ENCODE peak calls at places on chromosomes 1 and 21, in five cellular contexts. C is H1, T is IMR-90, S is neuronal stem cell, I is H9. X is an unnamed sample.

GRCh38 chr1:77539510-77540142 is 142.8 kb downstream of the ZZZ3 start:
- DNase-seq in C (no peak), T (peak), S (no peak), I (no peak), X (peak)

GRCh38 chr21:31576428-31576827 is 83.1 kb upstream of the SOD1 start:
- DNase-seq in C (no peak), T (no peak), S (no peak), I (no peak), X (no peak)

GRCh38 chr21:45167796-45168222 is 93.4 kb downstream of the ADARB1 start:
- DNase-seq in C (no peak), T (peak), S (no peak), I (no peak), X (no peak)

GRCh38 chr1:75720325-75720724 is 4.2 kb upstream of the ACADM start:
- DNase-seq in C (no peak), T (no peak), S (no peak), I (no peak), X (no peak)

GRCh38 chr1:2557146-2558029 is 1.2 kb downstream of the TNFRSF14 start:
- DNase-seq in C (no peak), T (no peak), S (no peak), I (no peak), X (no peak)

GRCh38 chr1:89989791-89990190 is 5.1 kb upstream of the ZNF326 start:
- DNase-seq in C (no peak), T (no peak), S (no peak), I (no peak), X (no peak)

GRCh38 chr1:38608202-38608864 is 251.2 kb downstream of the RRAGC start:
- DNase-seq in C (peak), T (peak), S (peak), I (peak), X (peak)

GRCh38 chr21:29287383-29287782 is 11.3 kb upstream of the BACH1 start:
- DNase-seq in C (no peak), T (peak), S (no peak), I (no peak), X (peak)

GRCh38 chr1:109532365-109533136 is 7.1 kb upstream of the GPR61 start:
- DNase-seq in C (no peak), T (peak), S (peak), I (peak), X (peak)

GRCh38 chr1:177343445-177343844 is 172.7 kb downstream of the BRINP2 start:
- DNase-seq in C (no peak), T (no peak), S (no peak), I (no peak), X (peak)

GRCh38 chr21:17554619-17555472 is 42.0 kb downstream of the CXADR start:
- DNase-seq in C (no peak), T (peak), S (peak), I (no peak), X (no peak)

GRCh38 chr1:206808615-206809014 is 36.3 kb upstream of the IL10 start:
- DNase-seq in C (no peak), T (peak), S (no peak), I (peak), X (peak)

GRCh38 chr1:74528123-74528522 is 15.7 kb upstream of the LRRC53 start:
- DNase-seq in C (no peak), T (no peak), S (no peak), I (no peak), X (no peak)

GRCh38 chr1:227489572-227489971 is 73.8 kb upstream of the ZNF678 start:
- DNase-seq in C (no peak), T (no peak), S (no peak), I (no peak), X (no peak)

GRCh38 chr1:215426101-215426500 is 141.0 kb upstream of the KCTD3 start:
- DNase-seq in C (no peak), T (no peak), S (no peak), I (no peak), X (no peak)

GRCh38 chr1:25017436-25018109 is 87.5 kb upstream of the RUNX3 start:
- DNase-seq in C (no peak), T (peak), S (no peak), I (peak), X (peak)

GRCh38 chr1:59672851-59673574 is 141.7 kb upstream of the HOOK1 start:
- DNase-seq in C (no peak), T (peak), S (no peak), I (peak), X (peak)

GRCh38 chr1:182260516-182260915 is 131.1 kb downstream of the GLUL start:
- DNase-seq in C (no peak), T (no peak), S (no peak), I (no peak), X (no peak)

GRCh38 chr1:210681158-210681557 is 352.5 kb downstream of the HHAT start:
- DNase-seq in C (no peak), T (peak), S (no peak), I (no peak), X (no peak)

GRCh38 chr1:169151338-169151837 is 44.9 kb downstream of the ATP1B1 start:
- DNase-seq in C (no peak), T (no peak), S (no peak), I (no peak), X (no peak)

GRCh38 chr1:9338354-9339250 is 45.9 kb downstream of the SPSB1 start:
- DNase-seq in C (no peak), T (no peak), S (no peak), I (no peak), X (no peak)

GRCh38 chr1:30952098-30952497 is 43.5 kb upstream of the SDC3 start:
- DNase-seq in C (no peak), T (no peak), S (no peak), I (no peak), X (no peak)

GRCh38 chr1:84366786-84367185 is 31.5 kb upstream of the DNASE2B start:
- DNase-seq in C (no peak), T (peak), S (no peak), I (no peak), X (no peak)

GRCh38 chr1:151327223-151327902 is at the start of gene PI4KB:
- DNase-seq in C (peak), T (peak), S (peak), I (peak), X (peak)

GRCh38 chr1:151325231-151325630 is 2.0 kb downstream of the PI4KB start:
- DNase-seq in C (no peak), T (peak), S (no peak), I (no peak), X (peak)

GRCh38 chr1:151324390-151324930 is 2.8 kb downstream of the PI4KB start:
- DNase-seq in C (no peak), T (no peak), S (no peak), I (no peak), X (no peak)

GRCh38 chr1:151326619-151327222 is 495 bp downstream of the PI4KB start:
- DNase-seq in C (no peak), T (peak), S (no peak), I (no peak), X (peak)

GRCh38 chr1:151325646-151326429 is 1.4 kb downstream of the PI4KB start:
- DNase-seq in C (no peak), T (peak), S (no peak), I (no peak), X (peak)
- H3K4ac ChIP-seq in C (no peak), T (peak), S (no peak), I (no peak), X (peak)

GRCh38 chr1:148263128-148263905 is 111.2 kb upstream of the NBPF11 start:
- DNase-seq in C (peak), T (peak), S (peak), I (peak), X (peak)
- H3K4ac ChIP-seq in C (peak), T (no peak), S (no peak), I (no peak), X (no peak)

DNA sequence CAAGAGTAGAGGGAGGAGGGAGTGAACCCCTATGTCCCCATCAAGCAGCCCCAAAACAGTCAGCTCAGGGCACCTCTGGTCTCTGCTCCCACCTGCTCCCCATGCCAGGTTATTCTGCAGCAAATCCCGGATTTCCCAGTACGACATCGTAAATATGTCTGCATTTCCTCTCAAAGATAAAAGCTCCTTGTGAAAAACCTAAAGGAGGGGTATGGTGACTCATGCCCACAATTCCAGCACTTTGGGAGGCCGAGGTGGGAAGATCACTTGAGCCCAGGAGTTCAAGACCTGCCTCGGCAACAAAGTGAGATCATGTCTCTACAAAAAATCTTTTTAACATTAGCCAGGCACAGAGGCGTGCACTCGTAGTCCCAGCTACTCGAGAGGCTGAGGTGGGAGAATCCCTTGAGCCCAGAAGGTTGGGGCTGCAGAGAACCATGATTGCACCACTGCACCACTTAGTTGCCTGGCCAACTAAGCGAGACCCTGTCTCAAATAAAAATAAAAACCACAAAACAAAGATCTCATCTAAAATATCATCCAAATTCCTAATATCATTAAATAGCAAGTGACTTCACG is 7.1 kb downstream of the ACOT7 start:
- DNase-seq in C (no peak), T (peak), S (no peak), I (no peak), X (peak)
- H3K4ac ChIP-seq in C (no peak), T (peak), S (no peak), I (no peak), X (no peak)

GRCh38 chr21:34593954-34594531 is 20.9 kb downstream of the RCAN1 start:
- DNase-seq in C (no peak), T (no peak), S (no peak), I (no peak), X (peak)
- H3K4ac ChIP-seq in C (no peak), T (no peak), S (no peak), I (no peak), X (no peak)

GRCh38 chr1:3904843-3905185 is 4.7 kb upstream of the C1orf174 start:
- DNase-seq in C (no peak), T (no peak), S (no peak), I (no peak), X (no peak)
- H3K4ac ChIP-seq in C (no peak), T (no peak), S (no peak), I (no peak), X (no peak)

GRCh38 chr21:39612233-39613028 is at the start of gene B3GALT5:
- DNase-seq in C (peak), T (no peak), S (peak), I (peak), X (peak)

GRCh38 chr21:39613029-39613934 is 542 bp downstream of the B3GALT5 start:
- DNase-seq in C (no peak), T (no peak), S (no peak), I (no peak), X (peak)

GRCh38 chr21:39610705-39611104 is 2.0 kb upstream of the B3GALT5 start:
- DNase-seq in C (peak), T (no peak), S (no peak), I (peak), X (no peak)

GRCh38 chr21:39616373-39616772 is 3.6 kb downstream of the B3GALT5 start:
- DNase-seq in C (no peak), T (no peak), S (no peak), I (no peak), X (no peak)

GRCh38 chr21:39611547-39612190 is 1.1 kb upstream of the B3GALT5 start:
- DNase-seq in C (no peak), T (no peak), S (no peak), I (no peak), X (no peak)
- H3K4ac ChIP-seq in C (peak), T (no peak), S (peak), I (no peak), X (no peak)

X was measured in mesenchymal stem cell.